ENCODE peak calls at places on chromosomes 4 and X, in nine cellular contexts. One of them, this sample, is unnamed.

GRCh38 chrX:74434336-74434735 is 13.0 kb downstream of the SLC16A2 start:
- DNase-seq in IMR-90: no peak
- DNase-seq in HepG2: no peak
- DNase-seq in PC-3: no peak
- DNase-seq in PC-9: no peak
- DNase-seq in H9: no peak
- DNase-seq in GM23248: no peak
- DNase-seq in neuronal stem cell: no peak
- DNase-seq in trophoblast cell: no peak
- DNase-seq in this sample: no peak

GRCh38 chr4:3294401-3295241 is 1.8 kb downstream of the RGS12 start:
- DNase-seq in IMR-90: no peak
- DNase-seq in HepG2: no peak
- DNase-seq in PC-3: no peak
- DNase-seq in PC-9: no peak
- DNase-seq in H9: peak; percentile 27
- DNase-seq in GM23248: no peak
- DNase-seq in neuronal stem cell: no peak
- DNase-seq in trophoblast cell: no peak
- DNase-seq in this sample: peak; percentile 54

GRCh38 chr4:109816082-109816442 is 500 bp downstream of the GAR1 start:
- DNase-seq in IMR-90: no peak
- DNase-seq in HepG2: no peak
- DNase-seq in PC-3: no peak
- DNase-seq in PC-9: no peak
- DNase-seq in H9: no peak
- DNase-seq in GM23248: peak; percentile 56
- DNase-seq in neuronal stem cell: no peak
- DNase-seq in trophoblast cell: no peak
- DNase-seq in this sample: peak; percentile 50

GRCh38 chrX:70128071-70128470 is 5.2 kb upstream of the IGBP1 start:
- DNase-seq in IMR-90: no peak
- DNase-seq in HepG2: no peak
- DNase-seq in PC-3: no peak
- DNase-seq in PC-9: no peak
- DNase-seq in H9: peak; percentile 50
- DNase-seq in GM23248: no peak
- DNase-seq in neuronal stem cell: no peak
- DNase-seq in trophoblast cell: no peak
- DNase-seq in this sample: peak; percentile 51

GRCh38 chr4:56870927-56871326 is 36.8 kb upstream of the REST start:
- DNase-seq in IMR-90: peak; percentile 35
- DNase-seq in HepG2: no peak
- DNase-seq in PC-3: no peak
- DNase-seq in PC-9: no peak
- DNase-seq in H9: no peak
- DNase-seq in GM23248: peak; percentile 48
- DNase-seq in neuronal stem cell: no peak
- DNase-seq in trophoblast cell: no peak
- DNase-seq in this sample: no peak

GRCh38 chr4:67881226-67881625 is 2.6 kb downstream of the TMPRSS11D start:
- DNase-seq in IMR-90: no peak
- DNase-seq in HepG2: no peak
- DNase-seq in PC-3: no peak
- DNase-seq in PC-9: no peak
- DNase-seq in H9: no peak
- DNase-seq in GM23248: no peak
- DNase-seq in neuronal stem cell: no peak
- DNase-seq in trophoblast cell: no peak
- DNase-seq in this sample: no peak

GRCh38 chr4:52932586-52933482 is 70.7 kb downstream of the RASL11B start:
- DNase-seq in IMR-90: peak; percentile 56
- DNase-seq in HepG2: no peak
- DNase-seq in PC-3: no peak
- DNase-seq in PC-9: no peak
- DNase-seq in H9: no peak
- DNase-seq in GM23248: peak; percentile 65
- DNase-seq in neuronal stem cell: no peak
- DNase-seq in trophoblast cell: no peak
- DNase-seq in this sample: peak; percentile 61

GRCh38 chr4:150982557-150983233 is 32.4 kb downstream of the LRBA start:
- DNase-seq in IMR-90: peak; percentile 13
- DNase-seq in HepG2: no peak
- DNase-seq in PC-3: no peak
- DNase-seq in PC-9: no peak
- DNase-seq in H9: no peak
- DNase-seq in GM23248: peak; percentile 8
- DNase-seq in neuronal stem cell: no peak
- DNase-seq in trophoblast cell: no peak
- DNase-seq in this sample: no peak

GRCh38 chr4:16079046-16079445 is 4.8 kb downstream of the PROM1 start:
- DNase-seq in IMR-90: peak; percentile 7
- DNase-seq in HepG2: no peak
- DNase-seq in PC-3: no peak
- DNase-seq in PC-9: no peak
- DNase-seq in H9: no peak
- DNase-seq in GM23248: no peak
- DNase-seq in neuronal stem cell: no peak
- DNase-seq in trophoblast cell: no peak
- DNase-seq in this sample: no peak

GRCh38 chrX:33415454-33415853 is 204.1 kb upstream of the DMD start:
- DNase-seq in IMR-90: no peak
- DNase-seq in HepG2: no peak
- DNase-seq in PC-3: no peak
- DNase-seq in PC-9: no peak
- DNase-seq in H9: no peak
- DNase-seq in GM23248: no peak
- DNase-seq in neuronal stem cell: no peak
- DNase-seq in trophoblast cell: no peak
- DNase-seq in this sample: peak; percentile 1

GRCh38 chr4:153788419-153789276 is at the start of gene SFRP2:
- DNase-seq in IMR-90: no peak
- DNase-seq in HepG2: no peak
- DNase-seq in PC-3: no peak
- DNase-seq in PC-9: no peak
- DNase-seq in H9: peak; percentile 92
- DNase-seq in GM23248: peak; percentile 52
- DNase-seq in neuronal stem cell: peak; percentile 93
- DNase-seq in trophoblast cell: no peak
- DNase-seq in this sample: peak; percentile 69

GRCh38 chrX:13364230-13364629 is 44.4 kb upstream of the ATXN3L start:
- DNase-seq in IMR-90: no peak
- DNase-seq in HepG2: no peak
- DNase-seq in PC-3: no peak
- DNase-seq in PC-9: no peak
- DNase-seq in H9: no peak
- DNase-seq in GM23248: peak; percentile 56
- DNase-seq in neuronal stem cell: no peak
- DNase-seq in trophoblast cell: no peak
- DNase-seq in this sample: no peak

GRCh38 chr4:39698424-39699009 is 581 bp downstream of the UBE2K start:
- DNase-seq in IMR-90: no peak
- DNase-seq in HepG2: peak; percentile 25
- DNase-seq in PC-3: peak; percentile 27
- DNase-seq in PC-9: peak; percentile 39
- DNase-seq in H9: peak; percentile 61
- DNase-seq in GM23248: peak; percentile 61
- DNase-seq in neuronal stem cell: no peak
- DNase-seq in trophoblast cell: no peak
- DNase-seq in this sample: peak; percentile 69

GRCh38 chr4:39697740-39698423 is at the start of gene UBE2K:
- DNase-seq in IMR-90: peak; percentile 82
- DNase-seq in HepG2: peak; percentile 83
- DNase-seq in PC-3: peak; percentile 87
- DNase-seq in PC-9: peak; percentile 91
- DNase-seq in H9: peak; percentile 85
- DNase-seq in GM23248: peak; percentile 96
- DNase-seq in neuronal stem cell: peak; percentile 90
- DNase-seq in trophoblast cell: peak; percentile 88
- DNase-seq in this sample: peak; percentile 96

GRCh38 chr4:39702716-39703115 is 4.8 kb downstream of the UBE2K start:
- DNase-seq in IMR-90: no peak
- DNase-seq in HepG2: no peak
- DNase-seq in PC-3: no peak
- DNase-seq in PC-9: no peak
- DNase-seq in H9: no peak
- DNase-seq in GM23248: no peak
- DNase-seq in neuronal stem cell: no peak
- DNase-seq in trophoblast cell: peak; percentile 57
- DNase-seq in this sample: no peak

GRCh38 chr4:39699676-39700409 is 1.9 kb downstream of the UBE2K start:
- DNase-seq in IMR-90: peak; percentile 41
- DNase-seq in HepG2: peak; percentile 42
- DNase-seq in PC-3: peak; percentile 34
- DNase-seq in PC-9: no peak
- DNase-seq in H9: no peak
- DNase-seq in GM23248: peak; percentile 58
- DNase-seq in neuronal stem cell: no peak
- DNase-seq in trophoblast cell: no peak
- DNase-seq in this sample: peak; percentile 80

GRCh38 chr4:39700500-39700899 is 2.6 kb downstream of the UBE2K start:
- DNase-seq in IMR-90: no peak
- DNase-seq in HepG2: no peak
- DNase-seq in PC-3: no peak
- DNase-seq in PC-9: no peak
- DNase-seq in H9: no peak
- DNase-seq in GM23248: peak; percentile 5
- DNase-seq in neuronal stem cell: no peak
- DNase-seq in trophoblast cell: no peak
- DNase-seq in this sample: no peak
- H3K4me2 ChIP-seq in IMR-90: peak overlapping the region; percentile 100
- H3K4me2 ChIP-seq in HepG2: peak overlapping the region; percentile 90
- H3K4me2 ChIP-seq in PC-3: peak overlapping the region; percentile 94
- H3K4me2 ChIP-seq in PC-9: peak overlapping the region; percentile 100
- H3K4me2 ChIP-seq in H9: no peak overlapping the region
- H3K4me2 ChIP-seq in GM23248: peak overlapping the region; percentile 99
- H3K4me2 ChIP-seq in neuronal stem cell: no peak overlapping the region
- H3K4me2 ChIP-seq in trophoblast cell: peak overlapping the region; percentile 39
- H3K4me2 ChIP-seq in this sample: peak overlapping the region; percentile 88

DNA sequence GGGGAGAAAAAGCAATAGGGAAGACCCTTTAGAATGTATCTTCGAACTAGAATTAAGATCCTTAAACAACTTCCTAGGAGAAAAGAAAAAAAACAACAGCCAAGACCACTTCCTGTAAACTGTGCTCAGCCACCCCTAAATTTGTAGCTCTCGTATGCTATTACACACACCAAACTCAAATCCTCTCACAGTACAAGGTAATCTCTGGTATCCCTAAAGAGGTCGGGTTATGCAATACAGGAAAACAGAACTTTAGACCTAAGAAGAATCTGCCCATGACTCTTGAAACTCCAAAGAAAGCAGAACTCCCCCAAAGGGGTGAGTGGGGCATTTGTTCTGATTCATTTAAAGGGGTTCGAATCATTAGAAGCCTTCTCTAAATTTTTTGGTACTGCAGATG is 170.9 kb upstream of the CASK start:
- DNase-seq in IMR-90: peak; percentile 7
- DNase-seq in HepG2: no peak
- DNase-seq in PC-3: peak; percentile 4
- DNase-seq in PC-9: no peak
- DNase-seq in H9: no peak
- DNase-seq in GM23248: peak; percentile 2
- DNase-seq in neuronal stem cell: no peak
- DNase-seq in trophoblast cell: no peak
- DNase-seq in this sample: no peak
- H2AFZ ChIP-seq in IMR-90: no peak overlapping the region
- H2AFZ ChIP-seq in HepG2: no peak overlapping the region
- H2AFZ ChIP-seq in PC-3: no peak overlapping the region
- H2AFZ ChIP-seq in PC-9: no peak overlapping the region
- H2AFZ ChIP-seq in H9: no peak overlapping the region
- H2AFZ ChIP-seq in GM23248: peak overlapping the region; percentile 60
- H2AFZ ChIP-seq in neuronal stem cell: no peak overlapping the region
- H2AFZ ChIP-seq in trophoblast cell: no peak overlapping the region
- H2AFZ ChIP-seq in this sample: peak overlapping the region; percentile 50

DNA sequence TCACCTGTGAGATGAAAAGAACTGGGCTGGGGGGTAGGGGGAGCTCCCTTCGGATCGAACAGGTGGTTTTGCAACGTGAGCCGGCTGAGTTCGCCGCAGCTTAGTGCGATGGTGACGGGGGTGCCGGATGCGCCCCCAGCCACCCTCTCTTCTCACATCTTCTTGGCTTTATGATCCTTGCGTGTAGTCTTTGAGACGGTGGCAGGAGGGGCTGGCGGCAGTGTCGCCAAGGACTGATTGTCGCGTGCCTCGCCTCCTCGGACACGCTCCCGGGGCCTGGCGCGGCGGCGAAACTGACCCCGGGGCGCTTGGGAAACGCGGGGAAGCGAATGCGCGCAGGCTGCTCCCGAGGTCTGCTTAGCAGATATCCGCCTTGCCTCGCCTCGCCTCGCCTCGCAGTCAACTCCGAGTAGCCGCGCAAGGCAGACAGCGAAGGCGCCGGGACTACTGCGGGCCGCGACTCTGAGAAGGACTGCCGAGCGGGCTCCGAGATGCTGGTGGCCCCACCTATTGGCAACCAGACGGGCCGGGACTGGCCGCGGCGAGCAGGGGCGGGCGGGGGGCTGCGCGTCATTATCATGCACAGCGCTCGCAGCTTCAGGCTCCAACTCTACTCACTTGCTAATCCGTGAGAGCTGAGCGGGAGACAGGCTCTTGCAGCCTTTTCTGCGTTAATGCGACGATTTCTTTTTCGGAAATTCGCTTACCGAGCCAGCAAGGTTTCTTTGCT is 1.5 kb downstream of the GRID2 start:
- DNase-seq in IMR-90: peak; percentile 32
- DNase-seq in HepG2: no peak
- DNase-seq in PC-3: peak; percentile 63
- DNase-seq in PC-9: peak; percentile 40
- DNase-seq in H9: peak; percentile 96
- DNase-seq in GM23248: peak; percentile 51
- DNase-seq in neuronal stem cell: peak; percentile 82
- DNase-seq in trophoblast cell: no peak
- DNase-seq in this sample: peak; percentile 68
- H3K4me2 ChIP-seq in IMR-90: peak overlapping the region; percentile 68
- H3K4me2 ChIP-seq in HepG2: no peak overlapping the region
- H3K4me2 ChIP-seq in PC-3: peak overlapping the region; percentile 95
- H3K4me2 ChIP-seq in PC-9: peak overlapping the region; percentile 28
- H3K4me2 ChIP-seq in H9: peak overlapping the region; percentile 95
- H3K4me2 ChIP-seq in GM23248: peak overlapping the region; percentile 32
- H3K4me2 ChIP-seq in neuronal stem cell: peak overlapping the region; percentile 91
- H3K4me2 ChIP-seq in trophoblast cell: peak overlapping the region; percentile 99
- H3K4me2 ChIP-seq in this sample: peak overlapping the region; percentile 58

DNA sequence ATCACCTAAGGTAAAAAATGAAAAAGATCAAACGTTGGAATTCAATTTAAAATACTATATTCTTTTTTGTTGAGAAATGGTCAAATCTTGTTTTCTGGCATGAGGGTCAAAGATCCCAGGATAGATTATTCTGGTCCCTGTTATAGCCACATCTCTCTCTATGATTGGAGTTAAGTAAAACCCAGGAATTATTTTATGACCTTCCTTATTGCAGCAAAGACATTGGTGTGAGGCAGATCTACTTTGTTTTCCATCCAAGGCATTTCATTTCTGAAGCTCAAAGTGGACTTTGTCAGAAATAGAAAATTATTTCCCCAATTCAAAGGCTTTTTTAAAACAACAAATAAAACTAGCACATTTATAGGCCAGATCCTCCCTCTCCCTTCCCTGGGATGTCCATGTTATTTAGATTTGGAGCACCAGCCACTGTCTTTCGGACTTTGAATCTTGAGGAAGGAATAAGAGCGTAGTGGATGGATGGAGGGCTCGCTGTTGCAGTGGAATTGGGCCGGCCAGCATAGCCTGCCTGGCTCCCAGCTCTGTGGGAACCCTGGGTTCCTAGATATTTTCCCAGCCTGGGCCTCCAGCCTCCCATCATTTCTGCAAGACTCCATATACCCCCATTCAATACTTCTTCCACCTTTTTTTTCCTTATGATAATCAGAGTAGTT is 45.6 kb upstream of the HAND2 start:
- DNase-seq in IMR-90: no peak
- DNase-seq in HepG2: no peak
- DNase-seq in PC-3: no peak
- DNase-seq in PC-9: no peak
- DNase-seq in H9: no peak
- DNase-seq in GM23248: no peak
- DNase-seq in neuronal stem cell: no peak
- DNase-seq in trophoblast cell: no peak
- DNase-seq in this sample: no peak
- H2AFZ ChIP-seq in IMR-90: no peak overlapping the region
- H2AFZ ChIP-seq in HepG2: no peak overlapping the region
- H2AFZ ChIP-seq in PC-3: no peak overlapping the region
- H2AFZ ChIP-seq in PC-9: no peak overlapping the region
- H2AFZ ChIP-seq in H9: no peak overlapping the region
- H2AFZ ChIP-seq in GM23248: no peak overlapping the region
- H2AFZ ChIP-seq in neuronal stem cell: no peak overlapping the region
- H2AFZ ChIP-seq in trophoblast cell: no peak overlapping the region
- H2AFZ ChIP-seq in this sample: no peak overlapping the region

This sample was measured in osteoblast.